ENCODE peak calls at places on chromosomes 2 and 18, in six cellular contexts. Q, N, T, O, P and J are unnamed samples.

GRCh38 chr2:178819992-178820391 is 12.8 kb upstream of the TTN start:
- DNase-seq in Q (peak; percentile 80), N (no peak), T (no peak), O (peak; percentile 12), P (no peak), J (no peak)

GRCh38 chr2:227164745-227165350 is 424 bp downstream of the COL4A3 start:
- DNase-seq in Q (peak; percentile 87), N (no peak), T (peak; percentile 52), O (peak; percentile 31), P (no peak), J (peak; percentile 27)

GRCh38 chr2:146661494-146662096 is 1183.2 kb upstream of the ACVR2A start:
- DNase-seq in Q (peak; percentile 16), N (no peak), T (peak; percentile 66), O (no peak), P (peak; percentile 41), J (no peak)

GRCh38 chr2:85162746-85163301 is 29.6 kb downstream of the TCF7L1 start:
- DNase-seq in Q (no peak), N (no peak), T (peak; percentile 18), O (no peak), P (peak; percentile 46), J (no peak)

GRCh38 chr18:29549759-29550158 is 1372.8 kb upstream of the CDH2 start:
- DNase-seq in Q (no peak), N (no peak), T (no peak), O (no peak), P (no peak), J (no peak)

GRCh38 chr2:236178921-236179652 is 10.9 kb upstream of the GBX2 start:
- DNase-seq in Q (no peak), N (no peak), T (peak; percentile 61), O (no peak), P (no peak), J (no peak)

GRCh38 chr2:66488946-66489345 is 54.0 kb downstream of the MEIS1 start:
- DNase-seq in Q (no peak), N (no peak), T (peak; percentile 63), O (no peak), P (no peak), J (no peak)

GRCh38 chr18:23814977-23815614 is 125.8 kb downstream of the LAMA3 start:
- DNase-seq in Q (no peak), N (no peak), T (no peak), O (no peak), P (no peak), J (no peak)

DNA sequence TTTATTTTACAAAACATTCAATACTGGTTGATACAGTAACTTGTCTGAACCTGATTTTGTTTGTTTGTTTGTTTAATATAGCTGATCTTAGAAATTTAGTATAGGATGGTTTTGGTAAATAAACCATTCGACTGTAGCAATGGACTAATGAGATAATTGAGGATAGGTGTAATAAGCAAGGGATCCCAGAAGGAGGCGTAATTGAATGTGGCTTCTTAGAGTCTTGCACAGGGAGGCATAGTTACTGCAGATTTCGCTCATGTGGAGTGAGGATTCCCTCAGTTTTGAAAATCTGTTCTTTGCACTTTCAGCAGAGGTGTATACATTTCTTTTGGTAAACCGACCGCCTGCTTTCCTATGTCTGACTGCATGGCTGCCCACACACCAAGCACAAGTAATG is 709.6 kb downstream of the SOCS6 start:
- DNase-seq in Q (no peak), N (no peak), T (peak; percentile 47), O (no peak), P (no peak), J (no peak)
- TF ChIP-seq CTCF in Q (no peak), N (no peak), T (peak; percentile 56), O (no peak), P (no peak), J (peak; percentile 17)

GRCh38 chr2:70789304-70790078 is 952 bp downstream of the FIGLA start:
- DNase-seq in Q (peak; percentile 58), N (peak; percentile 79), T (peak; percentile 89), O (peak; percentile 69), P (peak; percentile 45), J (peak; percentile 74)
- TF ChIP-seq CTCF in Q (peak; percentile 54), N (peak; percentile 53), T (peak; percentile 83), O (peak; percentile 78), P (peak; percentile 73), J (peak; percentile 65)

GRCh38 chr2:232668805-232669444 is 28.2 kb upstream of the GIGYF2 start:
- DNase-seq in Q (peak; percentile 5), N (no peak), T (peak; percentile 51), O (no peak), P (peak; percentile 39), J (peak; percentile 21)
- TF ChIP-seq CTCF in Q (peak; percentile 24), N (no peak), T (peak; percentile 56), O (peak; percentile 17), P (peak; percentile 68), J (peak; percentile 21)

GRCh38 chr2:31067259-31067658 is 71.0 kb downstream of the GALNT14 start:
- DNase-seq in Q (no peak), N (no peak), T (no peak), O (no peak), P (no peak), J (no peak)
- TF ChIP-seq CTCF in Q (no peak), N (no peak), T (peak; percentile 23), O (no peak), P (peak; percentile 2), J (no peak)

GRCh38 chr2:156691014-156691413 is 254.8 kb downstream of the GPD2 start:
- DNase-seq in Q (no peak), N (no peak), T (no peak), O (no peak), P (no peak), J (no peak)

GRCh38 chr2:156687126-156687525 is 250.9 kb downstream of the GPD2 start:
- DNase-seq in Q (no peak), N (no peak), T (no peak), O (no peak), P (no peak), J (no peak)

GRCh38 chr2:156689945-156690344 is 253.8 kb downstream of the GPD2 start:
- DNase-seq in Q (no peak), N (no peak), T (no peak), O (no peak), P (no peak), J (no peak)

DNA sequence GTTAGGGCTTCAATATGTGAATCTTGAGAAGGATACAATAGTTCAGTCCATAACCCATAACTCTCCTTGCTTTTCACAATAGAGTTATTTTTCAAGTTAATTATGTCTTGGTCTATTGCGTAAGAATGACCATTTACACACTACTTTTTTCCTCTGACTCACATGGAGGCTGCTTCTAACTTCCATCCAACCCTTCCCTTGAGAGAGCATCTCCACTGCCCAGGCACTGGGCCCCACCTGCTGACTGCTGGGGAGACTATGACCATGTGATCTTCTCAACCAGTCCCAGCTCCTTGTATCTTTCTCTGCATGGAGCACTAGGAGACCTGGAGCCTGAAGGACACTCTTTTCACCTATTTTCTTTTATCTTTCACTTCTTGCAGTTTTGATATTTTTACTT is 251.5 kb downstream of the GPD2 start:
- DNase-seq in Q (no peak), N (no peak), T (no peak), O (no peak), P (no peak), J (no peak)
- TF ChIP-seq CTCF in Q (no peak), N (no peak), T (no peak), O (no peak), P (no peak), J (no peak)

DNA sequence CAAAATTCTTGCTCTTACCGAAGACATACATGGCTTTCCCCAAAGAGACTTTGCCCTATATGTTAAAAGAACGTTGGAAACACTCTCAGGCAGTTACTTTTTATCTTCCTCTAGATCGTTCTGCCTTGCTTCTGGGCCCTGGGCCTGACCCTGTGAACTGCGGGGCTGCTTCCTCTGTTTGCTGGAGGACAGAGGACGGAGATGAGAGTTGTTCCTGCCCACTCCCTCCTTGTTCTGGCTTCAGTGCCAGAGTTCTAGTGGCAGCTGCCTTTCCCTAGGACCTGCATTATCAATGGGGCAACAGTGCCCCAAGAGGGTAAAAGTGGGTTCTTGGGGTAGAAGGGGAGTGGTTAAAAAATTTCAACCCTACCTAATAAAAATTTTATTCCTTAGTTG is 6.5 kb upstream of the FN1 start:
- DNase-seq in Q (peak; percentile 7), N (no peak), T (no peak), O (no peak), P (no peak), J (no peak)
- TF ChIP-seq CTCF in Q (peak; percentile 4), N (no peak), T (no peak), O (no peak), P (no peak), J (no peak)

DNA sequence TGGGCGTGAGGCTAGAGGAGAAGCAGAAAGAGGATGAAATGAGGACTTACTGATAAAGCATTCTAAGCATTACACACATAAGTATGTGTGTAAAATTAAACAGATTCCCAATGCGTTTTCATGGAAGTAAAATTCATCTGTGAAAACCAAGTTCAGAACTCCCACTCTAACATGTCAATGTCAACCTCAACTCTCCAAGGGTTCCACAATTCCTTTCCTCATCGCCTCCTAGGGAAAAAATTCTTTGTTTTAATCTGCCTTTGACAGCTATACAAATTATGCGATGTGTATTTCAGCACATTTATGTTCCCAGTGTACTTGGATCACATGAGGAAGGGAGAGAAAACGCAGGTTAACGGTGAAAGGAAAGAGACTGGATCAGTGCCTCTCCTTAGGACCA is 76.6 kb downstream of the CLIP4 start:
- DNase-seq in Q (no peak), N (no peak), T (no peak), O (no peak), P (no peak), J (no peak)
- TF ChIP-seq CTCF in Q (no peak), N (no peak), T (no peak), O (no peak), P (no peak), J (no peak)

DNA sequence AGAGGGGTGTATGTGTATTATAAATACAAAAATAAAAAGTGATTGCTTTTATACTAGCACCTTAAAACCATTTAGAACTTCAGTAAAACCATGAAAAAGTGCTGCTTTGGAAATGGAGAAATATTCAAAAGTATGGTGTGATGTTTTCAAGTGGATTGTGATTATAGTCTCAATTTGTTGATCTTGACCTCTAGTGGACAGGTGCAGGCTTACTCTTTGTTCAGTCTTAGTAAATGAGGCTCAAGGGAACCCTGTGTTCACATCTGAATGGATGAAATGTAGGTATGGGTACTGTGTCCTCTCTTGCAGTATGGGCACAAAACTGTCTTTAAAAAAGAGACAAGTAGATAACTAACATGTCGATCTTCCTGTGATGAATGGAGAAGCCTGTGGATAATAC is 145.8 kb downstream of the MCFD2 start:
- DNase-seq in Q (no peak), N (no peak), T (no peak), O (no peak), P (no peak), J (no peak)
- TF ChIP-seq CTCF in Q (peak; percentile 2), N (no peak), T (no peak), O (no peak), P (peak; percentile 29), J (no peak)

GRCh38 chr2:120952318-120952717 is 216.7 kb downstream of the GLI2 start:
- DNase-seq in Q (no peak), N (no peak), T (no peak), O (no peak), P (peak; percentile 68), J (no peak)
- TF ChIP-seq CTCF in Q (no peak), N (no peak), T (no peak), O (no peak), P (no peak), J (no peak)